ENCODE peak calls at places on chromosomes 1 and 21, in six cellular contexts. S is K562, T is endothelial cell of umbilical vein, K is GM12878, J is A549, C is HepG2. G is an unnamed sample.
A peak's percentile ranks its signal among the peaks of the same experiment; 100 is the strongest.

GRCh38 chr1:59422921-59423575 is 126.2 kb downstream of the FGGY start:
- DNase-seq in S (no peak), T (peak; percentile 97), K (no peak), J (no peak), C (peak; percentile 92), G (no peak)

GRCh38 chr1:56484695-56485094 is 94.7 kb downstream of the PLPP3 start:
- DNase-seq in S (no peak), T (no peak), K (no peak), J (no peak), C (no peak), G (no peak)

GRCh38 chr1:210222288-210223006 is 10.1 kb upstream of the SERTAD4 start:
- DNase-seq in S (no peak), T (no peak), K (no peak), J (no peak), C (no peak), G (no peak)

GRCh38 chr1:24364605-24364974 is 45.4 kb downstream of the GRHL3 start:
- DNase-seq in S (no peak), T (no peak), K (no peak), J (no peak), C (no peak), G (no peak)

GRCh38 chr1:153805042-153805745 is 30.0 kb downstream of the SLC27A3 start:
- DNase-seq in S (peak; percentile 67), T (peak; percentile 19), K (peak; percentile 98), J (peak; percentile 37), C (no peak), G (peak; percentile 87)

GRCh38 chr21:45471229-45472052 is 66.5 kb downstream of the COL18A1 start:
- DNase-seq in S (no peak), T (peak; percentile 87), K (no peak), J (no peak), C (peak; percentile 96), G (no peak)

GRCh38 chr1:67760030-67760821 is 73.0 kb downstream of the GNG12 start:
- DNase-seq in S (peak; percentile 75), T (peak; percentile 78), K (peak; percentile 90), J (peak; percentile 59), C (peak; percentile 87), G (peak; percentile 52)

GRCh38 chr1:6588128-6588892 is 8.5 kb downstream of the ZBTB48 start:
- DNase-seq in S (no peak), T (no peak), K (no peak), J (no peak), C (no peak), G (no peak)

GRCh38 chr1:13754510-13755103 is 54.6 kb downstream of the PRDM2 start:
- DNase-seq in S (no peak), T (no peak), K (no peak), J (no peak), C (no peak), G (no peak)

GRCh38 chr21:34805157-34805556 is 136.4 kb downstream of the CLIC6 start:
- DNase-seq in S (no peak), T (no peak), K (no peak), J (no peak), C (no peak), G (no peak)

GRCh38 chr1:1232224-1232800 is at the start of gene B3GALT6:
- DNase-seq in S (no peak), T (no peak), K (no peak), J (no peak), C (no peak), G (no peak)

GRCh38 chr1:180815188-180815587 is 97.5 kb upstream of the KIAA1614 start:
- DNase-seq in S (peak; percentile 43), T (no peak), K (no peak), J (no peak), C (peak; percentile 73), G (no peak)

GRCh38 chr1:244836598-244836997 is 1.1 kb downstream of the COX20 start:
- DNase-seq in S (no peak), T (no peak), K (no peak), J (no peak), C (no peak), G (no peak)

GRCh38 chr1:244835276-244836134 is at the start of gene COX20:
- DNase-seq in S (peak; percentile 95), T (peak; percentile 91), K (peak; percentile 60), J (peak; percentile 66), C (peak; percentile 88), G (no peak)

GRCh38 chr1:244839656-244840055 is 4.2 kb downstream of the COX20 start:
- DNase-seq in S (no peak), T (no peak), K (no peak), J (no peak), C (no peak), G (peak; percentile 45)

GRCh38 chr1:244836135-244836521 is 670 bp downstream of the COX20 start:
- DNase-seq in S (peak; percentile 58), T (peak; percentile 65), K (no peak), J (peak; percentile 52), C (peak; percentile 13), G (peak; percentile 50)

GRCh38 chr1:244837597-244838258 is 2.3 kb downstream of the COX20 start:
- DNase-seq in S (peak; percentile 47), T (no peak), K (no peak), J (no peak), C (peak; percentile 25), G (peak; percentile 48)
- TF ChIP-seq CTCF in S (no peak), T (no peak), K (no peak), J (no peak), C (no peak), G (no peak)

GRCh38 chr1:229536982-229537381 is 21.5 kb downstream of the ABCB10 start:
- DNase-seq in S (no peak), T (no peak), K (no peak), J (no peak), C (no peak), G (peak; percentile 69)

GRCh38 chr1:229539868-229540506 is 18.5 kb downstream of the ABCB10 start:
- DNase-seq in S (no peak), T (no peak), K (no peak), J (no peak), C (no peak), G (no peak)

GRCh38 chr1:229535226-229535625 is 23.3 kb downstream of the ABCB10 start:
- DNase-seq in S (no peak), T (no peak), K (no peak), J (no peak), C (no peak), G (no peak)

GRCh38 chr1:229538945-229539344 is 19.6 kb downstream of the ABCB10 start:
- DNase-seq in S (no peak), T (no peak), K (no peak), J (no peak), C (no peak), G (peak; percentile 67)

DNA sequence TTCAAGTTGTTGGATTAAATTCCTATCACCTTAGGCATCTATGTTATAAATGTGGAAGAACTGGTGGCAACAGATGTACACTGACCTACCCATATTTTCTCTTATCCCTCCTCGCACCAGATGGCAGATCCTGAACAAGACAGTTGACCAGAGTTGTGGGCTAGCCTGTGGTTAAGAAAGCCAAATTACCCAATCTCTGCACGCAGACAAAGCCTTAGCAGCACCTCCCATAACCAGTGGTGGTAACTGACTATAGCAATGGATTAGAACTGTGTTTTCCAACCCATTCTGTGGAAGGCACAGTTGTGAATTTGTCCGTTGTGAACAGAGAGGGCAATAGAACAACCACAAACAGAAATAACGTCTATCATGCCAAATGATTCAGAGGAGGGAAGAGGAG is 20.6 kb downstream of the ABCB10 start:
- DNase-seq in S (no peak), T (no peak), K (no peak), J (no peak), C (no peak), G (peak; percentile 99)
- TF ChIP-seq MYC in S (no peak), T (no peak), K (no peak), J (no peak), C (no peak), G (no peak)

GRCh38 chr21:40615503-40616376 is 231.2 kb downstream of the DSCAM start:
- DNase-seq in S (no peak), T (no peak), K (no peak), J (no peak), C (no peak), G (no peak)
- TF ChIP-seq MAX in S (no peak), T (no peak), K (no peak), J (no peak), C (no peak), G (no peak)

GRCh38 chr1:3824650-3825049 is 28.4 kb upstream of the LRRC47 start:
- DNase-seq in S (no peak), T (no peak), K (no peak), J (no peak), C (no peak), G (no peak)

GRCh38 chr1:3831689-3832088 is 25.3 kb downstream of the CEP104 start:
- DNase-seq in S (no peak), T (no peak), K (no peak), J (no peak), C (no peak), G (no peak)

GRCh38 chr1:3821934-3822307 is 25.6 kb upstream of the LRRC47 start:
- DNase-seq in S (no peak), T (no peak), K (no peak), J (no peak), C (no peak), G (no peak)

GRCh38 chr1:3822421-3822820 is 26.1 kb upstream of the LRRC47 start:
- DNase-seq in S (peak; percentile 55), T (no peak), K (no peak), J (no peak), C (no peak), G (no peak)

DNA sequence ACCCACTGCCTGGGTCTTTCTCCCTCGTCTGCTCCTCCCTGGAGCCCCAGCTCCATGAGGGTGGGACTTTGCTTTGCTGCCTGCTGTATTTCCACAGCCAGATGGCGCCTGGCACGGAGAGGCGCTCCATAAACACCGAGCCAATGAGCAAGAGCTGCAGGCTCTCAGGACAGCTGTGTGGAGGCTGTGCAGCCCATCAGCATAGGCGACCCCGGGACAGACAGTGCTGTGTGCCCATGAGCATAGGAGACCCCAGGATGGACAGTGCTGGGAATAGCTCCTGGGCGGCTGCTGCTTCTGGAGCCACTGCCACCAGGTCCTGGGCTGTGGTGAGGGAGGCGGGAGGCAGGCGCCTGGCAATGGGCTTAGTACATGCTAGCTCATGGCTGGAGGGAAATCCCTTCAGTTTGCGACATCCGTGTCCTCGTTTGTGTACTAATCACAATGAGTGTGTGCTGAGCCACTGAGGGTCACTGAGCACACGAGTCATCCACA is 29.2 kb downstream of the CEP104 start:
- DNase-seq in S (no peak), T (no peak), K (no peak), J (no peak), C (no peak), G (peak; percentile 19)
- TF ChIP-seq CTCF in S (no peak), T (no peak), K (no peak), J (no peak), C (peak; percentile 16), G (no peak)

G was measured in NB4.